ENCODE peak calls at places on chromosomes 11 and 22, in five cellular contexts. B, W, V, C and L are unnamed samples.

GRCh38 chr22:32339190-32340012 is 18.3 kb upstream of the RFPL3 start:
- DNase-seq in B (no peak), W (no peak), V (no peak), C (no peak), L (no peak)

GRCh38 chr11:31237819-31238771 is 131.4 kb downstream of the DCDC1 start:
- DNase-seq in B (no peak), W (no peak), V (no peak), C (no peak), L (no peak)

GRCh38 chr11:121018746-121019145 is 5.2 kb upstream of the TBCEL start:
- DNase-seq in B (no peak), W (no peak), V (no peak), C (no peak), L (no peak)

GRCh38 chr22:47169801-47170140 is 407.3 kb downstream of the TBC1D22A start:
- DNase-seq in B (no peak), W (no peak), V (no peak), C (no peak), L (peak; percentile 20)

GRCh38 chr11:125347261-125347585 is 148.8 kb downstream of the FEZ1 start:
- DNase-seq in B (no peak), W (no peak), V (no peak), C (no peak), L (no peak)

GRCh38 chr22:19785461-19786263 is 25.1 kb downstream of the TBX1 start:
- DNase-seq in B (no peak), W (no peak), V (no peak), C (no peak), L (no peak)

GRCh38 chr11:36155770-36156485 is 133.3 kb downstream of the COMMD9 start:
- DNase-seq in B (no peak), W (peak; percentile 78), V (no peak), C (no peak), L (peak; percentile 63)

GRCh38 chr11:12376259-12376971 is 956 bp upstream of the PARVA start:
- DNase-seq in B (peak; percentile 50), W (peak; percentile 91), V (peak; percentile 16), C (no peak), L (no peak)

GRCh38 chr11:2123628-2123960 is 15.6 kb downstream of the IGF2 start:
- DNase-seq in B (no peak), W (no peak), V (no peak), C (no peak), L (no peak)

GRCh38 chr11:68966894-68967780 is 13.6 kb downstream of the MRGPRD start:
- DNase-seq in B (no peak), W (no peak), V (no peak), C (no peak), L (no peak)

GRCh38 chr11:107102692-107103463 is 84.6 kb upstream of the GUCY1A2 start:
- DNase-seq in B (no peak), W (no peak), V (no peak), C (no peak), L (peak; percentile 4)

GRCh38 chr11:128095459-128096096 is 491.8 kb downstream of the ETS1 start:
- DNase-seq in B (no peak), W (peak; percentile 76), V (peak; percentile 69), C (peak; percentile 90), L (no peak)

GRCh38 chr11:95780544-95780943 is 9.0 kb downstream of the FAM76B start:
- DNase-seq in B (no peak), W (no peak), V (no peak), C (no peak), L (no peak)

GRCh38 chr22:37898441-37899181 is 7.5 kb upstream of the MICALL1 start:
- DNase-seq in B (no peak), W (no peak), V (no peak), C (no peak), L (no peak)

GRCh38 chr11:114134870-114135269 is 75.4 kb downstream of the ZBTB16 start:
- DNase-seq in B (no peak), W (peak; percentile 5), V (no peak), C (no peak), L (no peak)

GRCh38 chr11:112962854-112963367 is 1.7 kb downstream of the NCAM1 start:
- DNase-seq in B (peak; percentile 79), W (no peak), V (no peak), C (no peak), L (peak; percentile 91)

GRCh38 chr11:45313211-45313865 is 27.2 kb upstream of the SYT13 start:
- DNase-seq in B (no peak), W (no peak), V (no peak), C (no peak), L (no peak)

GRCh38 chr11:130216221-130216550 is 56.6 kb downstream of the ST14 start:
- DNase-seq in B (no peak), W (no peak), V (no peak), C (no peak), L (no peak)

GRCh38 chr11:63243533-63243932 is at the start of gene SLC22A25:
- DNase-seq in B (no peak), W (no peak), V (no peak), C (no peak), L (no peak)

GRCh38 chr22:35413624-35414023 is 13.7 kb downstream of the MCM5 start:
- DNase-seq in B (no peak), W (no peak), V (no peak), C (no peak), L (no peak)

GRCh38 chr11:8531312-8531711 is 62.7 kb downstream of the STK33 start:
- DNase-seq in B (peak; percentile 44), W (no peak), V (no peak), C (no peak), L (no peak)

GRCh38 chr22:31346733-31347250 is 646 bp upstream of the PATZ1 start:
- DNase-seq in B (peak; percentile 61), W (peak; percentile 33), V (no peak), C (no peak), L (peak; percentile 40)

GRCh38 chr22:23237201-23237798 is 57.0 kb downstream of the BCR start:
- DNase-seq in B (peak; percentile 88), W (peak; percentile 66), V (no peak), C (no peak), L (peak; percentile 91)

GRCh38 chr22:41048791-41049717 is 43.3 kb upstream of the EP300 start:
- DNase-seq in B (peak; percentile 77), W (peak; percentile 80), V (no peak), C (peak; percentile 28), L (no peak)

GRCh38 chr11:97345031-97345430 is 955.2 kb downstream of the JRKL start:
- DNase-seq in B (no peak), W (no peak), V (no peak), C (no peak), L (no peak)

GRCh38 chr22:38724926-38725571 is 19.3 kb downstream of the GTPBP1 start:
- DNase-seq in B (no peak), W (peak; percentile 41), V (no peak), C (no peak), L (peak; percentile 56)

GRCh38 chr11:35009941-35010337 is 93.5 kb downstream of the PDHX start:
- DNase-seq in B (no peak), W (no peak), V (no peak), C (no peak), L (no peak)

GRCh38 chr11:126355324-126355925 is at the start of gene ST3GAL4:
- DNase-seq in B (peak; percentile 90), W (peak; percentile 52), V (no peak), C (no peak), L (peak; percentile 74)

GRCh38 chr11:8681837-8682218 is 637 bp downstream of the TRIM66 start:
- DNase-seq in B (no peak), W (no peak), V (no peak), C (no peak), L (no peak)

GRCh38 chr11:10927533-10927932 is 69.7 kb upstream of the ZBED5 start:
- DNase-seq in B (no peak), W (no peak), V (no peak), C (no peak), L (no peak)

GRCh38 chr22:37018086-37018814 is 997 bp downstream of the TST start:
- DNase-seq in B (no peak), W (no peak), V (no peak), C (no peak), L (no peak)

GRCh38 chr11:65063532-65063931 is 5.2 kb upstream of the NAALADL1 start:
- DNase-seq in B (no peak), W (no peak), V (no peak), C (no peak), L (no peak)

GRCh38 chr11:65059959-65060824 is 1.8 kb upstream of the NAALADL1 start:
- DNase-seq in B (no peak), W (peak; percentile 22), V (no peak), C (no peak), L (no peak)

GRCh38 chr11:65058419-65059054 is at the start of gene NAALADL1:
- DNase-seq in B (no peak), W (no peak), V (no peak), C (no peak), L (no peak)

GRCh38 chr11:65059523-65059922 is 1.2 kb upstream of the NAALADL1 start:
- DNase-seq in B (no peak), W (no peak), V (no peak), C (no peak), L (no peak)

DNA sequence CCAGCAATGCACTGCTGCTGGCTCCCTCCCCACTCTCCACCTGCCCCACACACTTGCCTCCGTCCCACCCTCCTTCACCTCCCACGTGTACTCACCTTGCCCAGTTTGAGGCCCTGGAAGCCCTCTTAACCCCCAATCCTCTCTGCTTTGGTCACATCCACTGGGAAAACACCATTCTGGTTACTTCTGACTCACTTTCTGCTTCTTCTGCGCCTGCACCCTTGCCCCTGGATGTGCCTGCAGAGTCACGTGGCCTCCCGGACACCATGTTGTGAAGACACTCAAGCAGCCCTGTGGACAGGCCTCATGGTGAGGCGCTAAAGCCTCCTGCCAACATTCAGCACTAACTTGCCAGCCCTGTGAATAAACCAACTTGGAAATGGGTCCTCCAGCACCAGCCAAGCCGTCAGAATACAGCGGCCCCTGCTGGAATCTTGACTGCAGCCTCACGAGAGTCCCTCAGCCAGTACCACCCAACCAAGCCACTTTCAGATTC is 2.6 kb upstream of the NAALADL1 start:
- DNase-seq in B (no peak), W (no peak), V (no peak), C (no peak), L (no peak)
- TF ChIP-seq CTCF in B (no peak), W (no peak), V (peak; percentile 41), C (peak; percentile 33), L (no peak)

GRCh38 chr22:21725956-21726649 is 9.5 kb downstream of the YPEL1 start:
- DNase-seq in B (no peak), W (no peak), V (no peak), C (no peak), L (no peak)
- H3K4me3 ChIP-seq in B (no peak overlapping the region), W (no peak overlapping the region), V (no peak overlapping the region), C (no peak overlapping the region), L (no peak overlapping the region)

GRCh38 chr11:72139500-72139899 is 4.0 kb downstream of the FOLR3 start:
- DNase-seq in B (no peak), W (no peak), V (no peak), C (no peak), L (no peak)

GRCh38 chr11:72138821-72139390 is 3.4 kb downstream of the FOLR3 start:
- DNase-seq in B (no peak), W (no peak), V (no peak), C (no peak), L (no peak)

GRCh38 chr11:72135891-72136676 is 559 bp downstream of the FOLR3 start:
- DNase-seq in B (no peak), W (peak; percentile 36), V (no peak), C (no peak), L (no peak)

GRCh38 chr11:72140661-72141060 is 5.1 kb downstream of the FOLR3 start:
- DNase-seq in B (no peak), W (no peak), V (no peak), C (no peak), L (no peak)

GRCh38 chr11:72136677-72137255 is 1.2 kb downstream of the FOLR3 start:
- DNase-seq in B (no peak), W (no peak), V (no peak), C (no peak), L (no peak)
- TF ChIP-seq CTCF in B (no peak), W (no peak), V (no peak), C (no peak), L (no peak)

GRCh38 chr22:46047226-46047625 is 70.3 kb upstream of the WNT7B start:
- DNase-seq in B (peak; percentile 14), W (no peak), V (no peak), C (no peak), L (peak; percentile 7)
- H3K4me3 ChIP-seq in B (peak overlapping the region; percentile 26), W (no peak overlapping the region), V (no peak overlapping the region), C (no peak overlapping the region), L (no peak overlapping the region)